ENCODE peak calls at places on chromosomes 3 and 15, in four cellular contexts. One of them, this sample, is unnamed.

GRCh38 chr3:177195242-177195940 is 1.9 kb downstream of the TBL1XR1 start:
- DNase-seq in COLO829: no peak
- DNase-seq in astrocyte of the hippocampus: peak
- DNase-seq in NCI-H2107: no peak
- DNase-seq in this sample: peak

GRCh38 chr15:75025548-75026260 is 2.3 kb downstream of the PPCDC start:
- DNase-seq in astrocyte of the hippocampus: no peak
- DNase-seq in COLO829: no peak
- DNase-seq in NCI-H2107: no peak
- DNase-seq in this sample: no peak

GRCh38 chr3:55507808-55508207 is 20.7 kb upstream of the WNT5A start:
- DNase-seq in astrocyte of the hippocampus: no peak
- DNase-seq in NCI-H2107: no peak
- DNase-seq in COLO829: no peak
- DNase-seq in this sample: no peak

GRCh38 chr3:55337641-55338174 is 149.4 kb downstream of the WNT5A start:
- DNase-seq in NCI-H2107: no peak
- DNase-seq in COLO829: no peak
- DNase-seq in astrocyte of the hippocampus: no peak
- DNase-seq in this sample: no peak

GRCh38 chr3:27533718-27534578 is 49.8 kb upstream of the SLC4A7 start:
- DNase-seq in astrocyte of the hippocampus: peak
- DNase-seq in NCI-H2107: no peak
- DNase-seq in COLO829: peak
- DNase-seq in this sample: peak

GRCh38 chr3:16978921-16979271 is 94.1 kb downstream of the PLCL2 start:
- DNase-seq in COLO829: no peak
- DNase-seq in NCI-H2107: no peak
- DNase-seq in astrocyte of the hippocampus: no peak
- DNase-seq in this sample: no peak

GRCh38 chr3:159234306-159234705 is 432.5 kb downstream of the MFSD1 start:
- DNase-seq in astrocyte of the hippocampus: peak
- DNase-seq in NCI-H2107: no peak
- DNase-seq in COLO829: no peak
- DNase-seq in this sample: no peak

GRCh38 chr15:63350178-63350621 is 31.4 kb downstream of the CA12 start:
- DNase-seq in astrocyte of the hippocampus: no peak
- DNase-seq in NCI-H2107: no peak
- DNase-seq in COLO829: no peak
- DNase-seq in this sample: peak

GRCh38 chr3:153422314-153422713 is 260.3 kb downstream of the RAP2B start:
- DNase-seq in COLO829: no peak
- DNase-seq in astrocyte of the hippocampus: no peak
- DNase-seq in NCI-H2107: no peak
- DNase-seq in this sample: no peak

GRCh38 chr15:25793354-25794050 is 69.6 kb downstream of the ATP10A start:
- DNase-seq in NCI-H2107: no peak
- DNase-seq in astrocyte of the hippocampus: no peak
- DNase-seq in COLO829: no peak
- DNase-seq in this sample: no peak

GRCh38 chr3:105195260-105195659 is 171.4 kb upstream of the ALCAM start:
- DNase-seq in NCI-H2107: no peak
- DNase-seq in astrocyte of the hippocampus: peak
- DNase-seq in COLO829: peak
- DNase-seq in this sample: peak

GRCh38 chr3:44098666-44099065 is 143.0 kb upstream of the TOPAZ1 start:
- DNase-seq in astrocyte of the hippocampus: no peak
- DNase-seq in NCI-H2107: no peak
- DNase-seq in COLO829: no peak
- DNase-seq in this sample: no peak

This sample was measured in renal cortical epithelial cell.